ENCODE peak calls at places on chromosomes 11 and 22, in five cellular contexts. D is cardiac fibroblast, X is HTR-8/SVneo, R is left cardiac atrium, U is nephron progenitor cell. B is an unnamed sample.

GRCh38 chr11:2548596-2548995 is 103.8 kb downstream of the KCNQ1 start:
- DNase-seq in D (no peak), R (peak; percentile 4), X (no peak), U (no peak), B (no peak)

GRCh38 chr11:59010693-59011092 is 71.4 kb downstream of the GLYATL1 start:
- DNase-seq in X (no peak), D (no peak), U (no peak), R (no peak), B (no peak)

GRCh38 chr22:26174280-26174679 is 5.0 kb downstream of the SEZ6L start:
- DNase-seq in X (no peak), U (peak; percentile 31), D (no peak), R (no peak), B (no peak)

GRCh38 chr11:9953994-9954626 is 290.2 kb downstream of the SWAP70 start:
- DNase-seq in R (no peak), U (no peak), X (no peak), D (peak; percentile 57), B (no peak)

GRCh38 chr11:2790581-2790925 is 90.8 kb upstream of the KCNQ1OT1 start:
- DNase-seq in X (no peak), R (peak; percentile 11), U (peak; percentile 0), D (no peak), B (no peak)

GRCh38 chr11:109023029-109023428 is 358.2 kb downstream of the DDX10 start:
- DNase-seq in X (no peak), D (no peak), R (no peak), U (no peak), B (no peak)

GRCh38 chr11:107840120-107840479 is 18.5 kb downstream of the SLC35F2 start:
- DNase-seq in X (no peak), U (no peak), R (no peak), D (no peak), B (no peak)

GRCh38 chr11:28417601-28418323 is 309.6 kb downstream of the METTL15 start:
- DNase-seq in U (no peak), R (no peak), X (no peak), D (no peak), B (no peak)

GRCh38 chr11:32602657-32603410 is 19.2 kb downstream of the EIF3M start:
- DNase-seq in U (no peak), R (no peak), D (peak; percentile 61), X (no peak), B (no peak)

GRCh38 chr22:17922925-17923898 is 101.1 kb downstream of the MICAL3 start:
- DNase-seq in D (peak; percentile 88), R (no peak), X (peak; percentile 62), U (no peak), B (no peak)

GRCh38 chr22:49278357-49278756 is 549.3 kb downstream of the BRD1 start:
- DNase-seq in D (no peak), U (no peak), R (no peak), X (no peak), B (no peak)

GRCh38 chr11:119368121-119369034 is 13.1 kb downstream of the USP2 start:
- DNase-seq in U (no peak), X (no peak), D (peak; percentile 39), R (peak; percentile 70), B (no peak)

GRCh38 chr11:69711824-69712801 is 8.3 kb upstream of the FGF19 start:
- DNase-seq in R (no peak), U (no peak), D (no peak), X (no peak), B (no peak)

GRCh38 chr11:74641905-74642304 is 49.5 kb downstream of the POLD3 start:
- DNase-seq in X (no peak), R (no peak), D (peak; percentile 5), U (no peak), B (no peak)

GRCh38 chr22:46598737-46599424 is 21.3 kb upstream of the GRAMD4 start:
- DNase-seq in X (no peak), D (no peak), R (no peak), U (no peak), B (no peak)

GRCh38 chr11:101126551-101127347 is 2.9 kb downstream of the PGR start:
- DNase-seq in D (peak; percentile 28), U (peak; percentile 38), R (peak; percentile 62), X (no peak), B (no peak)

B was measured in NCI-H2171.